ENCODE peak calls at places on chromosomes 3 and 15, in eight cellular contexts. J is iPS DF 6.9; A is cardiac muscle cell; Q is neuronal stem cell; H is OCI-LY7; D is breast epithelium; E is CD4-positive, CD25-positive, alpha-beta regulatory T cell; B is heart right ventricle. N is an unnamed sample.
A peak's percentile ranks its signal among the peaks of the same experiment; 100 is the strongest.

GRCh38 chr3:72663429-72663828 is 184.8 kb downstream of the SHQ1 start:
- DNase-seq in B (no peak), J (no peak), Q (no peak), D (no peak), H (no peak), E (no peak), A (peak; percentile 25), N (no peak)

GRCh38 chr3:42556089-42556632 is 25.6 kb downstream of the SEC22C start:
- DNase-seq in Q (no peak), B (no peak), H (peak; percentile 20), D (no peak), A (no peak), J (no peak), E (peak; percentile 88), N (peak; percentile 46)

GRCh38 chr3:53668872-53669271 is 174.5 kb downstream of the CACNA1D start:
- DNase-seq in Q (no peak), D (no peak), A (peak; percentile 16), H (peak; percentile 12), B (no peak), E (no peak), J (no peak), N (no peak)

GRCh38 chr3:160677459-160677901 is 520 bp downstream of the ARL14 start:
- DNase-seq in D (no peak), J (no peak), E (no peak), A (no peak), H (no peak), Q (no peak), B (no peak), N (no peak)

GRCh38 chr3:5583920-5584319 is 396.4 kb downstream of the EDEM1 start:
- DNase-seq in D (no peak), H (no peak), A (no peak), Q (no peak), E (no peak), J (no peak), B (no peak), N (no peak)

GRCh38 chr15:45331977-45332376 is 46.4 kb downstream of the GATM start:
- DNase-seq in H (no peak), Q (no peak), E (no peak), B (peak; percentile 29), D (no peak), A (no peak), J (no peak), N (no peak)

GRCh38 chr3:174937488-174937887 is 78.4 kb downstream of the NAALADL2 start:
- DNase-seq in B (no peak), Q (no peak), A (no peak), E (no peak), J (no peak), H (no peak), D (no peak), N (no peak)

GRCh38 chr3:54954019-54954418 is 26.2 kb upstream of the LRTM1 start:
- DNase-seq in J (no peak), E (no peak), H (no peak), Q (no peak), D (no peak), B (peak; percentile 6), A (peak; percentile 31), N (no peak)

GRCh38 chr15:81413851-81414250 is 39.8 kb upstream of the TMC3 start:
- DNase-seq in J (no peak), A (no peak), Q (no peak), E (no peak), H (no peak), B (no peak), D (no peak), N (no peak)

GRCh38 chr15:67190326-67190725 is 64.1 kb downstream of the AAGAB start:
- DNase-seq in A (no peak), E (no peak), H (no peak), Q (no peak), B (no peak), J (no peak), D (no peak), N (no peak)

GRCh38 chr15:60751985-60752952 is 273.3 kb upstream of the ICE2 start:
- DNase-seq in D (peak; percentile 22), E (no peak), Q (no peak), A (peak; percentile 90), B (peak; percentile 49), H (no peak), J (no peak), N (no peak)

GRCh38 chr3:60009931-60010478 is 960.2 kb upstream of the CFAP20DC start:
- DNase-seq in J (no peak), D (no peak), E (no peak), A (no peak), H (no peak), B (no peak), Q (no peak), N (no peak)

GRCh38 chr3:129224984-129225393 is 24.4 kb upstream of the COPG1 start:
- DNase-seq in D (peak; percentile 82), H (peak; percentile 36), E (peak; percentile 54), Q (no peak), A (peak; percentile 81), B (peak; percentile 87), J (no peak), N (no peak)

GRCh38 chr15:83654379-83655236 is 685 bp downstream of the ADAMTSL3 start:
- DNase-seq in H (no peak), Q (no peak), A (peak; percentile 18), B (peak; percentile 67), D (no peak), J (peak; percentile 13), E (no peak), N (no peak)

GRCh38 chr3:114179575-114179974 is 723 bp upstream of the DRD3 start:
- DNase-seq in H (peak; percentile 35), B (no peak), D (no peak), A (peak; percentile 56), Q (no peak), E (peak; percentile 41), J (peak; percentile 31), N (no peak)

GRCh38 chr15:50675524-50676144 is 11.0 kb downstream of the TRPM7 start:
- DNase-seq in B (no peak), J (no peak), E (peak; percentile 44), D (no peak), Q (no peak), H (peak; percentile 25), A (peak; percentile 64), N (no peak)

GRCh38 chr3:9947025-9947995 is 4.9 kb downstream of the PRRT3 start:
- DNase-seq in B (peak; percentile 48), A (peak; percentile 78), E (no peak), H (no peak), J (no peak), D (peak; percentile 47), Q (peak; percentile 46), N (no peak)

GRCh38 chr15:59616390-59616789 is 4.8 kb downstream of the GCNT3 start:
- DNase-seq in H (peak; percentile 7), A (no peak), D (no peak), E (no peak), Q (no peak), J (no peak), B (no peak), N (no peak)

GRCh38 chr15:55823191-55823670 is 80.3 kb upstream of the PRTG start:
- DNase-seq in A (peak; percentile 92), B (peak; percentile 19), Q (no peak), E (no peak), H (no peak), J (no peak), D (no peak), N (no peak)

GRCh38 chr15:63014578-63014977 is 28.0 kb upstream of the TPM1 start:
- DNase-seq in Q (no peak), B (no peak), A (no peak), J (no peak), H (no peak), E (no peak), D (no peak), N (no peak)
- H3K4me3 ChIP-seq in Q (no peak overlapping the region), B (no peak overlapping the region), A (no peak overlapping the region), J (no peak overlapping the region), H (no peak overlapping the region), E (no peak overlapping the region), D (no peak overlapping the region), N (no peak overlapping the region)

DNA sequence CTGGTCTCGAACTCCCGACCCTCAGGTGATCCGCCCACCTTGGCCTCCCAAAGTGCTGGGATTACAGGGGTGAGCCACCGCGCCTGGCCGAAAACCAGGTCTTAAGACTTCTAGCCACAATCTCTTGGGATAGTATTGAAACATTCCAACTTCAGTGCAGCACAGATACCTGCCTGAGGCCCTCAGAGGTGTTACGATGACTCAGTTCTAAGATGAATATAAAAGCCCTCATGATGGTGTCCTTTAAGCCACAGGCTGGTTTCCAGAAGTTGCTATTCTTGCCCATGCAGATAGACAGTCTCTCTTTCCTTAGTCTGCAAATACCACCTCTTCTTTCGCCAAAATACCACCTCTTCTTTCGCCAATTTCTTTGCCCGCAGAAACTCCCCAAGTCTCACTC is 69.0 kb downstream of the RARB start:
- DNase-seq in H (no peak), B (no peak), D (no peak), A (no peak), Q (no peak), J (no peak), E (no peak), N (no peak)
- H3K9me3 ChIP-seq in H (no peaks in the 10 kb centered on the region), B (peaks cover 34% of the 10 kb centered on the region), D (peaks cover 24% of the 10 kb centered on the region), A (no peaks in the 10 kb centered on the region), Q (peaks cover 5% of the 10 kb centered on the region), J (no peaks in the 10 kb centered on the region), E (peaks cover 14% of the 10 kb centered on the region), N (no peaks in the 10 kb centered on the region)

GRCh38 chr3:171177056-171177455 is 150.5 kb upstream of the SLC2A2 start:
- DNase-seq in Q (no peak), A (no peak), J (no peak), H (no peak), B (no peak), E (no peak), D (no peak), N (no peak)

GRCh38 chr3:171178714-171179113 is 152.2 kb upstream of the SLC2A2 start:
- DNase-seq in J (no peak), D (no peak), B (no peak), H (no peak), A (no peak), Q (no peak), E (no peak), N (no peak)

GRCh38 chr3:171175840-171176239 is 149.3 kb upstream of the SLC2A2 start:
- DNase-seq in Q (no peak), D (no peak), E (no peak), H (no peak), A (no peak), B (no peak), J (no peak), N (no peak)

GRCh38 chr3:171177553-171177952 is 151.0 kb upstream of the SLC2A2 start:
- DNase-seq in D (no peak), B (no peak), E (no peak), J (no peak), Q (no peak), H (no peak), A (no peak), N (no peak)

GRCh38 chr3:171176244-171176925 is 149.9 kb upstream of the SLC2A2 start:
- DNase-seq in B (no peak), D (no peak), H (no peak), A (no peak), Q (no peak), E (no peak), J (no peak), N (no peak)
- H3K4me3 ChIP-seq in B (peak overlapping the region; percentile 42), D (no peak overlapping the region), H (no peak overlapping the region), A (no peak overlapping the region), Q (no peak overlapping the region), E (no peak overlapping the region), J (no peak overlapping the region), N (no peak overlapping the region)

DNA sequence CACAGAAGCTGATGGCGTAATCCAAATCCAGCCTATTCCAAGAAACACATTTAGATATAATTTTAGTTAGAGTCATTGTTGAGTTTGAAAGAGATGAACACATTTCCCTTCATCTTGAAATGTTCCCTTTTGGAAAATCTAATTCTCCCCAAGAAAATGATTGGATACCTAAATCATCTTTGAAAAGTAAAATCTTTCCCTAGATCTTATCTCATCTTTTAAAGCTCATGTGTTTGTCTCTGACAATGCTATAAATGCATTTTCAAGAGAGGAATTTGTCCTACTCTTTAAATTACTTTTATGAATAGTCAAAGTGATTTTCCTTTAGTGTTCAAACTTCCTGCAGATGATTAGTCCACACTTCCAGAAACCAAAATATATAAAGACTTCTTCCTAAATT is 82.6 kb upstream of the CNTN6 start:
- DNase-seq in D (no peak), J (no peak), E (no peak), H (no peak), A (no peak), B (no peak), Q (no peak), N (no peak)
- H3K9me3 ChIP-seq in D (peaks cover 4% of the 10 kb centered on the region), J (peaks cover 4% of the 10 kb centered on the region), E (peaks cover 2% of the 10 kb centered on the region), H (no peaks in the 10 kb centered on the region), A (no peaks in the 10 kb centered on the region), B (peaks cover 5% of the 10 kb centered on the region), Q (no peaks in the 10 kb centered on the region), N (no peaks in the 10 kb centered on the region)

N was measured in effector memory CD4-positive, alpha-beta T cell.